ENCODE peak calls at places on chromosomes 7 and 10, in six cellular contexts. Y, R, K, N, Z and L are unnamed samples. For H3K4me1, the result is how much of the 10 kb centered on the place peaks cover.

GRCh38 chr10:103820101-103821062 is 35.0 kb downstream of the SH3PXD2A start:
- DNase-seq in Y (peak), R (peak), K (no peak), N (peak), Z (peak), L (no peak)

GRCh38 chr7:17362439-17363095 is 64.1 kb downstream of the AHR start:
- DNase-seq in Y (no peak), R (no peak), K (no peak), N (no peak), Z (peak), L (no peak)

GRCh38 chr7:116180302-116180701 is 30.0 kb upstream of the TES start:
- DNase-seq in Y (no peak), R (peak), K (peak), N (no peak), Z (peak), L (peak)

GRCh38 chr7:99146979-99147378 is 3.1 kb upstream of the SMURF1 start:
- DNase-seq in Y (no peak), R (no peak), K (no peak), N (no peak), Z (no peak), L (no peak)

GRCh38 chr7:17584822-17585221 is 286.4 kb downstream of the AHR start:
- DNase-seq in Y (no peak), R (peak), K (peak), N (no peak), Z (peak), L (no peak)

GRCh38 chr7:140674899-140675701 is 2.4 kb downstream of the ADCK2 start:
- DNase-seq in Y (no peak), R (peak), K (no peak), N (no peak), Z (peak), L (no peak)

GRCh38 chr7:603152-603941 is 83.7 kb upstream of the PDGFA start:
- DNase-seq in Y (no peak), R (no peak), K (no peak), N (peak), Z (no peak), L (no peak)

GRCh38 chr7:131625817-131626372 is 69.5 kb upstream of the PODXL start:
- DNase-seq in Y (no peak), R (peak), K (peak), N (no peak), Z (peak), L (no peak)

GRCh38 chr10:77334501-77334900 is 303.1 kb downstream of the KCNMA1 start:
- DNase-seq in Y (no peak), R (no peak), K (no peak), N (no peak), Z (no peak), L (no peak)

GRCh38 chr10:130261306-130261705 is 125.1 kb downstream of the GLRX3 start:
- DNase-seq in Y (no peak), R (no peak), K (no peak), N (no peak), Z (no peak), L (no peak)

GRCh38 chr10:34275626-34276025 is 539.5 kb downstream of the PARD3 start:
- DNase-seq in Y (no peak), R (no peak), K (no peak), N (no peak), Z (no peak), L (no peak)

GRCh38 chr10:100370976-100371706 is 24.1 kb downstream of the SCD start:
- DNase-seq in Y (peak), R (peak), K (peak), N (peak), Z (peak), L (peak)

GRCh38 chr10:73263948-73264347 is 11.5 kb upstream of the MRPS16 start:
- DNase-seq in Y (no peak), R (peak), K (peak), N (no peak), Z (peak), L (no peak)

GRCh38 chr7:27123021-27123476 is 7.5 kb downstream of the HOXA4 start:
- DNase-seq in Y (no peak), R (no peak), K (peak), N (peak), Z (no peak), L (no peak)

GRCh38 chr7:134886353-134887057 is 99.8 kb upstream of the AGBL3 start:
- DNase-seq in Y (no peak), R (peak), K (peak), N (no peak), Z (peak), L (no peak)

GRCh38 chr10:120052964-120053363 is 160.4 kb downstream of the SEC23IP start:
- DNase-seq in Y (no peak), R (no peak), K (no peak), N (no peak), Z (no peak), L (no peak)

GRCh38 chr10:44398271-44398670 is 13.4 kb upstream of the CXCL12 start:
- DNase-seq in Y (no peak), R (no peak), K (no peak), N (no peak), Z (no peak), L (no peak)

GRCh38 chr10:74189999-74190421 is 39.0 kb downstream of the ADK start:
- DNase-seq in Y (no peak), R (peak), K (peak), N (no peak), Z (peak), L (no peak)

DNA sequence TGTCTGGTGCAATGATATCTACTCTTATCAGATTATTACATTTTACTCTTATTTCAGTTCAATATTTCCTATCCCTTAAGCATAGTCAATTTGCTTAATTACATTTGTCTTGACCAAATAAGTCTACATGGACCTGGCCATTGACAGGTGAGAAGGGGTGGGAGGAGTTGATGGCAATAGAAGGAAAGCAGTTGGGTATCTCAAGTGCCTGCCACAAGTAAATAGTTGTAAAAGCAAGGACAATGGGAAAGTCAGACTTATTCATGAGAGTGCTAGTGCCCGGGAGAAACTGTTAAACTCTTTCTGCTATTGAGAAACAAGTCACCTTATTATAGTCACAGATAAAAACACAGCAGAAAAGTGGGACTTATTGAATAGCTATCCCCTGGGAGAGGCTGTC is 32.4 kb upstream of the HGF start:
- DNase-seq in Y (no peak), R (no peak), K (no peak), N (no peak), Z (no peak), L (no peak)
- H3K4me1 ChIP-seq in Y (under half), R (under half), K (under half), N (under half), Z (under half), L (under half)

GRCh38 chr10:6047326-6047611 is 14.9 kb downstream of the IL2RA start:
- DNase-seq in Y (no peak), R (no peak), K (no peak), N (no peak), Z (no peak), L (no peak)
- H3K4me1 ChIP-seq in Y (under half), R (under half), K (under half), N (under half), Z (under half), L (half or more)

GRCh38 chr10:29068984-29069383 is 219.9 kb upstream of the LYZL1 start:
- DNase-seq in Y (no peak), R (no peak), K (no peak), N (no peak), Z (no peak), L (no peak)
- H3K4me1 ChIP-seq in Y (under half), R (under half), K (under half), N (under half), Z (under half), L (under half)

GRCh38 chr10:22684707-22685106 is 29.7 kb downstream of the PIP4K2A start:
- DNase-seq in Y (no peak), R (peak), K (no peak), N (no peak), Z (no peak), L (no peak)
- H3K4me1 ChIP-seq in Y (under half), R (under half), K (under half), N (under half), Z (under half), L (half or more)

DNA sequence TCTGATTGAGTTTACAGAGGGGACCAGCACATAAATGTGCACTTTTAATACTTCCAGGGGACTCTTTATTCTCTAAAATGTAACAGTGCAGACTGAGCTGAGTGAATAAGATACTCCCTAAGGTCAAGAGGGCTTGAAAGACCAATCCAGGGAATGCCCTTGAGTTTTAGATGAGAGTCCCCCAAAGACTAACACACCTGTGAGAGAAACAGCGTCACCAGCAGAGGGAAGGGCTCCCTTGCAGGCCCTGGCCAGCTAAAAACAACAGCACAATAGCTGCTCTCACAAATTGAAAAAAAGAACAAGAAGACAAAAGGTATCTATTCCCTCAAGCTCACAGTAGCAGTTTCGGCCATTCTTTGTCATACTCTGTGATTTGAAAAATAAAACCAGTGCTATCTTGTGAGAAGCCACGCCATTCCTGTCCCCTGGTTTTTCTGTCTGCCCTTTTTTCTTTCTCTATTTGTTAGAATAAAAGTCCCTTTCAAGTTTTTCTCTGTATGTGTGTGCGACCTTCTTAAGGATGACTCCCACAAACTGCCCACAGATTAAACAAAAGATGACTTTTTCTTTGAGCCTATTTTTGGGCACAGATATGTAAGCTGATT is 230.4 kb upstream of the BMPER start:
- DNase-seq in Y (no peak), R (no peak), K (no peak), N (no peak), Z (no peak), L (no peak)
- H3K4me1 ChIP-seq in Y (under half), R (under half), K (under half), N (under half), Z (under half), L (under half)

GRCh38 chr7:150373049-150373801 is 4.6 kb downstream of the REPIN1 start:
- DNase-seq in Y (no peak), R (no peak), K (no peak), N (no peak), Z (no peak), L (no peak)

GRCh38 chr7:150375662-150376521 is 3.2 kb upstream of the ZNF775 start:
- DNase-seq in Y (no peak), R (no peak), K (no peak), N (no peak), Z (no peak), L (peak)

GRCh38 chr7:150372271-150373048 is 3.8 kb downstream of the REPIN1 start:
- DNase-seq in Y (no peak), R (no peak), K (no peak), N (no peak), Z (no peak), L (no peak)

GRCh38 chr7:150374472-150374871 is 4.7 kb upstream of the ZNF775 start:
- DNase-seq in Y (no peak), R (no peak), K (no peak), N (no peak), Z (no peak), L (no peak)

GRCh38 chr7:150374026-150374425 is 5.1 kb upstream of the ZNF775 start:
- DNase-seq in Y (no peak), R (no peak), K (no peak), N (no peak), Z (no peak), L (no peak)
- H3K4me1 ChIP-seq in Y (under half), R (under half), K (under half), N (under half), Z (under half), L (under half)

GRCh38 chr10:49458869-49459268 is 63.0 kb upstream of the DRGX start:
- DNase-seq in Y (no peak), R (no peak), K (no peak), N (no peak), Z (peak), L (no peak)

GRCh38 chr10:49463605-49464004 is 67.7 kb upstream of the DRGX start:
- DNase-seq in Y (no peak), R (no peak), K (no peak), N (no peak), Z (no peak), L (no peak)

DNA sequence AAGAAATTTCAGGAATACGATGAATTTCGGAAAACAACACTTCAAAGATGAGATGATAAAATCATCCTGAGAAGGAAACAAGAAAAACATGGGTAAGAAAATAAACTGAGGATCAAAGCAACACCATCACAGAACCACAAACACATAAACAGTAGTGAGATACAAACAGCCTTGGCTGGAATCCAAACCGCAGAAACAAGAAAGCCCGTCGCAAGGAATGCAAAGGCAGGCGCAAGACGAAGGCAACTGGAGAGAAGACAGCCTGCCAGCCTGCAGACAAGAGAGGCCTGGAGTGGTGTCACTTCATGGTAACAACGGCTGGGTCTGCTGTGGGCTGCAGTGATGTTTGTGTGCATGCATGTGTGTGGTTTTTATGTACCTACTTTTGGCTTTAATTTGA is 61.8 kb upstream of the DRGX start:
- DNase-seq in Y (no peak), R (no peak), K (no peak), N (no peak), Z (no peak), L (no peak)
- H3K4me1 ChIP-seq in Y (under half), R (under half), K (under half), N (under half), Z (under half), L (under half)

DNA sequence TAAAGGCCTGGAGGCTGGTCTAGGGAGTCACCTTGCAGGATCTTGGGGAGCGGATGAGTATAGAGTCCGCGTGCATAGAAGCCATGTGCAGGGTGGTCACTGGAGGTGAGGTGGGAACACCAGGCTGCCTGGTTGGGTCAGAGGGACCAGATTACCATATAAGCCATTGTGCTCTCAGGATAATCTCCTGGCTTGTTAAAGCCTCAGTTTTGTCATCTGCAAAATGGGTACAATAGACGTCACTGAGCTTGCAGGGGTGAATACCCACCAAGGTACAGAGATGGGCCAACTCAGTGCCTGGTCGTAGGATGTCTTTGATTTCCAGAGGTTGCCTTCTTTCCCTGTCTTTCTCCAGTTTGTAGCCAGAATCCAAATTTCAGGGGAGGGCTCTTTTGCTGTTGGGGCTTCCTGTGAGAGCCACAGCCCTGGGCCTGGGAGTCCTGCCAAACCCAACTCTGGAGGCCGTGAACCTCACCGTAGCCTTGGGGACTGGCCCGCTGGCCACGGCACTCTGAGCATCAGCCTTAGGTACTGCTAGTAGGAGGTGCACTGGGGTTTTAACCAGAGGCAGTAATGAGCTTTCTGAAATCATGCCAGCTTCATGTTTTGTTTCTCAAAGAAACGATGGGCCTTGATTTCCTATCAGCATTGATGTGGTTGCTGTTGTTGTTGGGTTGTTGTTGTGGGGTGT is 35.6 kb downstream of the ZMIZ1 start:
- DNase-seq in Y (peak), R (peak), K (no peak), N (no peak), Z (peak), L (no peak)
- H3K4me1 ChIP-seq in Y (under half), R (half or more), K (under half), N (under half), Z (half or more), L (under half)

GRCh38 chr7:151141281-151141854 is 26.1 kb downstream of the GBX1 start:
- DNase-seq in Y (no peak), R (no peak), K (no peak), N (no peak), Z (no peak), L (no peak)

GRCh38 chr7:151142686-151143040 is 24.8 kb downstream of the GBX1 start:
- DNase-seq in Y (no peak), R (no peak), K (no peak), N (no peak), Z (no peak), L (no peak)

GRCh38 chr7:151140826-151141225 is 26.7 kb downstream of the GBX1 start:
- DNase-seq in Y (no peak), R (no peak), K (no peak), N (no peak), Z (no peak), L (no peak)

GRCh38 chr7:151141855-151142685 is 25.4 kb downstream of the GBX1 start:
- DNase-seq in Y (no peak), R (no peak), K (no peak), N (no peak), Z (no peak), L (no peak)

DNA sequence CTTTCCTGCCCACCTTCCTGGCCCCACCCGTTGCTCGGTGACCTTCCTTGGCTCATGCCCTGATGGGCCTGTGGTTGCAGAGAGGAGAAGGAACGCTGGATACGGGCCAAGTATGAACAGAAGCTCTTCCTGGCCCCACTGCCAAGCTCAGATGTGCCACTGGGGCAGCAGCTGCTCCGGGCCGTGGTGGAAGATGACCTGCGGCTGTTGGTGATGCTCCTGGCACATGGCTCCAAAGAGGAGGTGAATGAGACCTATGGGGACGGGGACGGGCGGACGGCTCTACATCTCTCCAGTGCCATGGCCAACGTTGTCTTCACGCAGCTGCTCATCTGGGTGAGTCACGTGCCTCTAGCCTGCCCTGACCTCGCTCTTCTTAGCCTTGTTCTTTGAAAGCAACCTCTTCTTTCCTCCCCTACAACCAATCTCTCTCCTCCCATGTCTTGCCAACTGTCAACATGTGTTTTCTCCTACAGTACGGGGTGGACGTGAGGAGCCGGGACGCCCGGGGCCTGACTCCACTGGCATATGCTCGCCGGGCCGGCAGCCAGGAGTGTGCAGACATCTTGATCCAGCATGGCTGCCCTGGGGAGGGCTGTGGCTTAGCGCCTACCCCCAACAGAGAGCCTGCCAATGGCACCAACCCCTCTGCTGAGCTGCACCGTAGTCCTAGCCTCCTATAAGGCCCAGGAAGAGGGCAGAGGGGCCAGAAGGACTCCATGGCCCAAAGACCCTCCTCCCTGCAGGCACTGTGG is 24.1 kb downstream of the GBX1 start:
- DNase-seq in Y (no peak), R (no peak), K (no peak), N (no peak), Z (peak), L (no peak)
- H3K4me1 ChIP-seq in Y (under half), R (under half), K (under half), N (under half), Z (under half), L (under half)

GRCh38 chr7:19111474-19112143 is 5.8 kb downstream of the TWIST1 start:
- DNase-seq in Y (no peak), R (peak), K (no peak), N (no peak), Z (no peak), L (no peak)
- H3K4me1 ChIP-seq in Y (under half), R (under half), K (under half), N (under half), Z (half or more), L (under half)